ENCODE peak calls at places on chromosomes 1 and 21, in eight cellular contexts. V is tibial artery, H is tibial nerve, P is HFFc6, I is colonic mucosa, J is endothelial cell, F is lower lobe of right lung, Y is cardiac muscle cell. T is an unnamed sample.

GRCh38 chr1:184287001-184287400 is 99.8 kb upstream of the C1orf21 start:
- DNase-seq in Y (no peak), I (no peak), F (no peak), P (no peak), V (no peak), J (no peak), H (no peak), T (no peak)

GRCh38 chr1:51667556-51667955 is 50.7 kb downstream of the OSBPL9 start:
- DNase-seq in V (no peak), P (no peak), F (no peak), I (no peak), J (no peak), Y (no peak), H (no peak), T (no peak)

GRCh38 chr1:150262388-150263320 is 5.1 kb downstream of the CA14 start:
- DNase-seq in H (no peak), I (no peak), V (no peak), P (no peak), F (no peak), J (no peak), Y (no peak), T (no peak)

GRCh38 chr1:220874201-220874655 is 5.0 kb upstream of the HLX start:
- DNase-seq in H (peak), F (no peak), J (peak), Y (peak), V (no peak), P (peak), I (peak), T (peak)

GRCh38 chr1:34781071-34781843 is at the start of gene GJB3:
- DNase-seq in Y (no peak), P (no peak), I (peak), J (peak), F (no peak), H (no peak), V (peak), T (peak)

GRCh38 chr1:155179107-155180031 is 5.7 kb downstream of the TRIM46 start:
- DNase-seq in I (peak), J (no peak), V (peak), H (no peak), F (no peak), P (no peak), Y (no peak), T (peak)

GRCh38 chr1:167676916-167677848 is 44.6 kb upstream of the MPZL1 start:
- DNase-seq in P (no peak), V (no peak), F (no peak), I (no peak), Y (no peak), H (no peak), J (no peak), T (no peak)

GRCh38 chr1:15515026-15515663 is 8.9 kb downstream of the CASP9 start:
- DNase-seq in J (no peak), F (no peak), Y (peak), V (no peak), I (no peak), H (no peak), P (no peak), T (no peak)

GRCh38 chr1:209172286-209172685 is 411.2 kb upstream of the CAMK1G start:
- DNase-seq in Y (no peak), P (no peak), F (no peak), H (no peak), I (no peak), J (no peak), V (no peak), T (no peak)

GRCh38 chr1:229642376-229642775 is 16.3 kb downstream of the URB2 start:
- DNase-seq in J (no peak), P (no peak), F (no peak), V (no peak), I (no peak), Y (no peak), H (no peak), T (no peak)

GRCh38 chr1:224432672-224433040 is 1.9 kb downstream of the WDR26 start:
- DNase-seq in I (peak), P (no peak), Y (peak), J (no peak), V (no peak), F (no peak), H (no peak), T (no peak)

GRCh38 chr1:78830321-78830720 is 176.2 kb downstream of the ADGRL4 start:
- DNase-seq in P (no peak), H (no peak), Y (no peak), J (no peak), V (no peak), F (no peak), I (no peak), T (no peak)

GRCh38 chr21:45381036-45381787 is 23.8 kb upstream of the COL18A1 start:
- DNase-seq in H (no peak), Y (no peak), I (no peak), V (no peak), F (peak), J (no peak), P (no peak), T (peak)

GRCh38 chr1:66438062-66438970 is 95.6 kb upstream of the SGIP1 start:
- DNase-seq in H (no peak), Y (no peak), J (no peak), I (no peak), F (no peak), V (no peak), P (no peak), T (no peak)

GRCh38 chr1:24724345-24725208 is 20.7 kb upstream of the CLIC4 start:
- DNase-seq in I (no peak), V (no peak), H (no peak), F (no peak), Y (peak), P (peak), J (no peak), T (no peak)

GRCh38 chr21:27424601-27425000 is 457.7 kb upstream of the ADAMTS5 start:
- DNase-seq in P (peak), Y (peak), J (no peak), F (no peak), V (no peak), I (no peak), H (no peak), T (no peak)

GRCh38 chr1:9371391-9371935 is 78.8 kb downstream of the SPSB1 start:
- DNase-seq in H (peak), P (peak), J (peak), V (peak), I (peak), F (no peak), Y (peak), T (no peak)

GRCh38 chr1:242800521-242800920 is 276.0 kb upstream of the PLD5 start:
- DNase-seq in F (no peak), Y (no peak), V (no peak), P (no peak), H (no peak), I (no peak), J (no peak), T (no peak)

GRCh38 chr1:9238550-9238949 is 4.0 kb downstream of the H6PD start:
- DNase-seq in F (no peak), V (no peak), Y (no peak), P (no peak), J (no peak), H (no peak), I (peak), T (no peak)

GRCh38 chr1:78333426-78334012 is 157.3 kb upstream of the PTGFR start:
- DNase-seq in J (no peak), P (peak), V (no peak), H (no peak), Y (peak), F (no peak), I (no peak), T (no peak)

GRCh38 chr1:161193561-161194235 is 5.2 kb downstream of the ADAMTS4 start:
- DNase-seq in P (no peak), V (no peak), I (no peak), H (no peak), J (no peak), Y (no peak), F (no peak), T (no peak)

GRCh38 chr1:26827663-26828062 is 1.2 kb downstream of the ZDHHC18 start:
- DNase-seq in J (no peak), Y (no peak), F (no peak), V (no peak), P (no peak), H (no peak), I (no peak), T (peak)

GRCh38 chr1:63662846-63663245 is 69.6 kb downstream of the PGM1 start:
- DNase-seq in J (no peak), P (peak), I (no peak), F (no peak), V (no peak), H (no peak), Y (peak), T (no peak)

GRCh38 chr1:15168479-15168878 is 14.9 kb downstream of the TMEM51 start:
- DNase-seq in Y (peak), V (no peak), H (no peak), I (no peak), P (peak), J (no peak), F (no peak), T (no peak)

GRCh38 chr1:226575436-226576390 is 27.1 kb downstream of the STUM start:
- DNase-seq in P (no peak), I (no peak), Y (no peak), H (no peak), F (no peak), J (no peak), V (no peak), T (no peak)

GRCh38 chr1:26972821-26973220 is 12.6 kb upstream of the KDF1 start:
- DNase-seq in I (no peak), P (no peak), J (no peak), H (no peak), F (no peak), V (no peak), Y (no peak), T (no peak)

GRCh38 chr1:85199667-85200366 is 999 bp downstream of the SYDE2 start:
- DNase-seq in Y (no peak), J (no peak), H (no peak), I (no peak), V (no peak), P (no peak), F (no peak), T (no peak)

GRCh38 chr1:186623547-186623946 is 56.7 kb downstream of the PTGS2 start:
- DNase-seq in V (no peak), I (no peak), P (no peak), H (no peak), F (no peak), Y (no peak), J (no peak), T (no peak)

GRCh38 chr1:186620951-186621350 is 59.3 kb downstream of the PTGS2 start:
- DNase-seq in P (peak), H (no peak), V (no peak), I (no peak), F (no peak), Y (peak), J (no peak), T (no peak)

GRCh38 chr1:186615332-186615731 is 64.9 kb downstream of the PTGS2 start:
- DNase-seq in V (no peak), H (no peak), I (no peak), Y (no peak), J (no peak), F (no peak), P (no peak), T (no peak)

GRCh38 chr1:186620526-186620925 is 59.7 kb downstream of the PTGS2 start:
- DNase-seq in H (no peak), I (no peak), F (no peak), V (no peak), J (no peak), Y (peak), P (no peak), T (no peak)

GRCh38 chr1:186617860-186618780 is 62.1 kb downstream of the PTGS2 start:
- DNase-seq in P (peak), Y (peak), I (peak), J (no peak), F (peak), H (peak), V (peak), T (no peak)
- TF ChIP-seq CTCF in P (no peak), Y (peak), I (no peak), J (no peak), F (no peak), H (no peak), V (no peak), T (no peak)

GRCh38 chr1:207817778-207818751 is 66.2 kb downstream of the CD46 start:
- DNase-seq in H (no peak), P (no peak), Y (no peak), J (no peak), V (peak), I (no peak), F (no peak), T (no peak)

GRCh38 chr1:207817166-207817565 is 65.3 kb downstream of the CD46 start:
- DNase-seq in J (no peak), P (no peak), I (no peak), H (no peak), F (no peak), V (peak), Y (no peak), T (no peak)

GRCh38 chr1:207820568-207821463 is 69.0 kb downstream of the CD46 start:
- DNase-seq in P (no peak), Y (no peak), J (no peak), H (no peak), I (no peak), V (peak), F (no peak), T (no peak)

GRCh38 chr1:207821464-207822045 is 69.7 kb downstream of the CD46 start:
- DNase-seq in V (peak), P (no peak), F (no peak), H (no peak), I (no peak), Y (no peak), J (no peak), T (no peak)

DNA sequence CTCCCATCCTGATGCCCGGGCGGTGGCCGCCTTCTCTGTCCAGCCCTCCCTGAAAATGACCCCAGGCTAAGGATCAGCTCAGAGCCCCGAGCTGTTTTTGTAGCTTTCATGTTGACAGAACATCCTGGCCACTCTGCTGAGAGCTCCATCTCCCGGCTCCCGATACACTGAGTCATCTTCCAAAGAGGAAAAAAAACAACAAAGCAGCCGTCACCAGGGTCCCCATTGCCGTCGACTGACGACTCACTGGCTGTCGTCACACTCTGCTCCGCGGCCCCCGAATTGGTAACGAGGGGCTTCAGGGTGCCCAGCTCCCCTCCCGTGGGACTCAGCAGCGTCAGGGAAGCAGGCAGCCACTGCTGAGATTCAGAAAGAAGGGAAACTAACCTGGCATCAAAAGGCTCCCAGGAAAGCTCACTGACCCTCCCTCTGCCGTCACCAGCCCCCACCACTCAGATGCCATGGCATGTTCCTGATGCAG is 67.2 kb downstream of the CD46 start:
- DNase-seq in F (no peak), J (no peak), Y (no peak), V (peak), I (no peak), H (no peak), P (peak), T (no peak)
- TF ChIP-seq CTCF in F (no peak), J (no peak), Y (no peak), V (no peak), I (no peak), H (no peak), P (no peak), T (no peak)

GRCh38 chr21:34352556-34352955 is 11.2 kb upstream of the KCNE2 start:
- DNase-seq in I (no peak), P (no peak), V (no peak), Y (no peak), J (no peak), H (no peak), F (no peak), T (no peak)

GRCh38 chr21:34355570-34355969 is 8.2 kb upstream of the KCNE2 start:
- DNase-seq in F (no peak), Y (no peak), J (no peak), I (no peak), V (no peak), P (no peak), H (no peak), T (no peak)

GRCh38 chr21:34348890-34349519 is 14.8 kb upstream of the KCNE2 start:
- DNase-seq in P (no peak), I (no peak), F (no peak), Y (no peak), V (no peak), J (no peak), H (no peak), T (no peak)

GRCh38 chr21:34354836-34355235 is 9.0 kb upstream of the KCNE2 start:
- DNase-seq in F (no peak), J (no peak), P (no peak), Y (no peak), I (no peak), H (no peak), V (no peak), T (no peak)

GRCh38 chr21:34351786-34352241 is 12.0 kb upstream of the KCNE2 start:
- DNase-seq in H (peak), Y (peak), I (peak), V (no peak), F (no peak), J (peak), P (peak), T (peak)
- TF ChIP-seq CTCF in H (peak), Y (peak), I (peak), V (peak), F (peak), J (peak), P (peak), T (peak)

DNA sequence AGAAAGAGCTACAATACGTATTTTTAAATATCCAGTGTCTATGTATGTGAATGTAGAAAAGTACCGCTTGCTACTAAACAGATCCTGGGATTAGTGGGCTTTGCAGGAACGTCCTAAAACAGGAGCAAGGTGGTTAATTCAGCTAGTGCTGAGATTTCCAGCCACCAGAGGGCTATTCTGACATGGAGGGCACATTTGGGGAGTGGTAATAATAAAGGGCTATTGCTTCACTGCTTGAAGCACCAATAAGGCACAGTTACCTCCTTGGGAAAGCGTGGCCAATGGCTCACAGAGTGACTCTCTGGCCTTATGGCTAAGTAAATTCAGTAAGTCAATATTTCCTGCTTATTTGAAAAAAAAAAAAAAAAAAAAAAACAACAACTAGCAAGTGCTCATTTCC is 152.4 kb downstream of the GABPA start:
- DNase-seq in J (no peak), Y (peak), I (peak), F (no peak), P (no peak), H (no peak), V (no peak), T (no peak)
- TF ChIP-seq CTCF in J (peak), Y (no peak), I (no peak), F (no peak), P (peak), H (no peak), V (no peak), T (no peak)

DNA sequence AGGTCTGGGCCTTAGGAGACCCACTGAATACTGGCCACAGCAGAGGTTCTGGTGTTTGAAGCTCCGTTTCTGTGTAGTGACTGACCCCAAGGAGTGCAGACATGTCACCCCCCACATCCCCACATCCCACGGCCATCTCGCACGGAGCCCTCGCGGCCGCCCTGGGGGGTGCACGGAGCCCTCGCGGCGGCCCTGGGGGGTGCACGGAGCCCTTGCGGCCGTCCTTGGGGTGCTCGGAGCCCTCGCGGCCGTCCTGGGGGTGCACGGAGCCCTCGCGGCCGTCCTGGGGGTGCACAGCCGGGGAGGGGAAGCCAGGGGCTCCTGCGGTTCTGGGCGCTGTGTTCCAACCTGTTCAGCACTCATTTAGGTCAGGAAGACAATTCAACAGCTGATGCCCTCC is 68.4 kb downstream of the SCCPDH start:
- DNase-seq in J (no peak), F (no peak), P (no peak), H (no peak), I (no peak), V (no peak), Y (no peak), T (no peak)
- TF ChIP-seq CTCF in J (no peak), F (no peak), P (no peak), H (no peak), I (no peak), V (no peak), Y (no peak), T (no peak)

GRCh38 chr1:163172596-163172995 is 30.1 kb downstream of the RGS5 start:
- DNase-seq in H (no peak), I (no peak), P (no peak), Y (no peak), V (no peak), J (no peak), F (no peak), T (no peak)

GRCh38 chr1:163173121-163173520 is 29.6 kb downstream of the RGS5 start:
- DNase-seq in Y (no peak), P (no peak), J (no peak), V (no peak), F (no peak), I (no peak), H (no peak), T (no peak)

GRCh38 chr1:163171826-163172225 is 30.9 kb downstream of the RGS5 start:
- DNase-seq in F (no peak), J (no peak), P (no peak), V (no peak), Y (no peak), H (no peak), I (no peak), T (no peak)

GRCh38 chr1:163176797-163177196 is 25.9 kb downstream of the RGS5 start:
- DNase-seq in F (no peak), H (no peak), P (no peak), V (no peak), J (no peak), Y (no peak), I (no peak), T (no peak)

GRCh38 chr1:163174524-163175437 is 27.9 kb downstream of the RGS5 start:
- DNase-seq in J (peak), F (peak), P (peak), I (peak), H (peak), Y (peak), V (peak), T (peak)
- TF ChIP-seq CTCF in J (peak), F (peak), P (peak), I (peak), H (peak), Y (peak), V (peak), T (peak)

DNA sequence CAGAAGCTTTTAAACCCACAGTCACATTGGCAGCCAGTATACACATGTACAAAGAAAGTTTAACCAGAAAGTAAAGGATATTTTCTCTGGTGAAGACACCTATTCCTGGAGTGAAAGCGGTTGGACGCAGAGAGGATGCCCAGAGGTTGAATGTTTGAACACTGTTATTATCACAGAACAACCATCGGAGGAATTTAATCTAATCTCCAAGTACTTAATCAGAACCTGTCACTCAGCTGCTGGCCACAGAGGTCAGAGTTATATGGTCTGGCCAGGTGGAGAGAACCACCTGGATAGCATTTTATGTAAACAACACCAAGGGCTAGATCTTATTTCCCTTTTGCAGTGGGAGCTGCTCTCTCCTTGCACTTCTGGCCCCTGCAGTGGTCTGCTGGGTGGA is 29.4 kb downstream of the SPATA46 start:
- DNase-seq in F (no peak), Y (no peak), I (no peak), H (no peak), V (no peak), P (no peak), J (no peak), T (no peak)
- TF ChIP-seq CTCF in F (no peak), Y (no peak), I (no peak), H (no peak), V (no peak), P (no peak), J (no peak), T (no peak)

T was measured in glutamatergic neuron.